ENCODE peak calls at places on chromosomes 4 and X, in eight cellular contexts. One of them, this sample, is unnamed.

GRCh38 chrX:13898084-13898483 is 81.2 kb upstream of the GPM6B start:
- DNase-seq in testis: peak; percentile 48
- DNase-seq in CD8-positive, alpha-beta T cell: no peak
- DNase-seq in M059J: peak; percentile 28
- DNase-seq in WERI-Rb-1: peak; percentile 34
- DNase-seq in putamen: peak; percentile 64
- DNase-seq in skeletal muscle cell: peak; percentile 65
- DNase-seq in CD8-positive, alpha-beta memory T cell: no peak
- DNase-seq in this sample: peak; percentile 26

GRCh38 chr4:81207793-81208192 is 7.2 kb downstream of the PRKG2 start:
- DNase-seq in testis: no peak
- DNase-seq in CD8-positive, alpha-beta T cell: no peak
- DNase-seq in M059J: peak; percentile 73
- DNase-seq in WERI-Rb-1: no peak
- DNase-seq in putamen: no peak
- DNase-seq in skeletal muscle cell: peak; percentile 64
- DNase-seq in CD8-positive, alpha-beta memory T cell: no peak
- DNase-seq in this sample: peak; percentile 5

GRCh38 chr4:2259036-2259540 is 2.8 kb downstream of the MXD4 start:
- DNase-seq in testis: peak; percentile 64
- DNase-seq in CD8-positive, alpha-beta T cell: no peak
- DNase-seq in M059J: no peak
- DNase-seq in WERI-Rb-1: no peak
- DNase-seq in putamen: no peak
- DNase-seq in skeletal muscle cell: no peak
- DNase-seq in CD8-positive, alpha-beta memory T cell: no peak
- DNase-seq in this sample: no peak

GRCh38 chr4:15755321-15755750 is 22.8 kb upstream of the CD38 start:
- DNase-seq in testis: no peak
- DNase-seq in CD8-positive, alpha-beta T cell: no peak
- DNase-seq in M059J: peak; percentile 91
- DNase-seq in WERI-Rb-1: no peak
- DNase-seq in putamen: no peak
- DNase-seq in skeletal muscle cell: no peak
- DNase-seq in CD8-positive, alpha-beta memory T cell: no peak
- DNase-seq in this sample: peak; percentile 6

GRCh38 chr4:106048250-106048931 is 153.1 kb downstream of the NPNT start:
- DNase-seq in testis: peak; percentile 20
- DNase-seq in CD8-positive, alpha-beta T cell: no peak
- DNase-seq in M059J: no peak
- DNase-seq in WERI-Rb-1: no peak
- DNase-seq in putamen: peak; percentile 3
- DNase-seq in skeletal muscle cell: no peak
- DNase-seq in CD8-positive, alpha-beta memory T cell: no peak
- DNase-seq in this sample: no peak

GRCh38 chr4:20532096-20532495 is 168.2 kb upstream of the PACRGL start:
- DNase-seq in testis: no peak
- DNase-seq in CD8-positive, alpha-beta T cell: no peak
- DNase-seq in M059J: peak; percentile 15
- DNase-seq in WERI-Rb-1: no peak
- DNase-seq in putamen: no peak
- DNase-seq in skeletal muscle cell: no peak
- DNase-seq in CD8-positive, alpha-beta memory T cell: no peak
- DNase-seq in this sample: no peak

GRCh38 chrX:48937065-48937907 is 18.5 kb upstream of the PIM2 start:
- DNase-seq in testis: peak; percentile 32
- DNase-seq in CD8-positive, alpha-beta T cell: peak; percentile 80
- DNase-seq in M059J: no peak
- DNase-seq in WERI-Rb-1: no peak
- DNase-seq in putamen: no peak
- DNase-seq in skeletal muscle cell: no peak
- DNase-seq in CD8-positive, alpha-beta memory T cell: peak; percentile 95
- DNase-seq in this sample: no peak

GRCh38 chrX:70464051-70464450 is 19.4 kb downstream of the DLG3 start:
- DNase-seq in testis: no peak
- DNase-seq in CD8-positive, alpha-beta T cell: no peak
- DNase-seq in M059J: no peak
- DNase-seq in WERI-Rb-1: no peak
- DNase-seq in putamen: no peak
- DNase-seq in skeletal muscle cell: no peak
- DNase-seq in CD8-positive, alpha-beta memory T cell: no peak
- DNase-seq in this sample: no peak

GRCh38 chr4:107380190-107380589 is 339.8 kb downstream of the PAPSS1 start:
- DNase-seq in testis: no peak
- DNase-seq in CD8-positive, alpha-beta T cell: no peak
- DNase-seq in M059J: peak; percentile 19
- DNase-seq in WERI-Rb-1: no peak
- DNase-seq in putamen: no peak
- DNase-seq in skeletal muscle cell: no peak
- DNase-seq in CD8-positive, alpha-beta memory T cell: no peak
- DNase-seq in this sample: no peak

GRCh38 chr4:121307441-121308327 is 73.1 kb downstream of the QRFPR start:
- DNase-seq in testis: peak; percentile 51
- DNase-seq in CD8-positive, alpha-beta T cell: peak; percentile 8
- DNase-seq in M059J: peak; percentile 54
- DNase-seq in WERI-Rb-1: peak; percentile 53
- DNase-seq in putamen: no peak
- DNase-seq in skeletal muscle cell: peak; percentile 19
- DNase-seq in CD8-positive, alpha-beta memory T cell: peak; percentile 33
- DNase-seq in this sample: peak; percentile 59

GRCh38 chr4:107862658-107863057 is 37.9 kb downstream of the SGMS2 start:
- DNase-seq in testis: no peak
- DNase-seq in CD8-positive, alpha-beta T cell: no peak
- DNase-seq in M059J: peak; percentile 97
- DNase-seq in WERI-Rb-1: no peak
- DNase-seq in putamen: no peak
- DNase-seq in skeletal muscle cell: no peak
- DNase-seq in CD8-positive, alpha-beta memory T cell: no peak
- DNase-seq in this sample: peak; percentile 99

GRCh38 chrX:68183612-68184214 is 249.6 kb downstream of the OPHN1 start:
- DNase-seq in testis: no peak
- DNase-seq in CD8-positive, alpha-beta T cell: no peak
- DNase-seq in M059J: peak; percentile 66
- DNase-seq in WERI-Rb-1: peak; percentile 8
- DNase-seq in putamen: no peak
- DNase-seq in skeletal muscle cell: no peak
- DNase-seq in CD8-positive, alpha-beta memory T cell: no peak
- DNase-seq in this sample: peak; percentile 44

GRCh38 chr4:30948653-30949052 is 228.5 kb downstream of the PCDH7 start:
- DNase-seq in testis: no peak
- DNase-seq in CD8-positive, alpha-beta T cell: no peak
- DNase-seq in M059J: peak; percentile 2
- DNase-seq in WERI-Rb-1: no peak
- DNase-seq in putamen: no peak
- DNase-seq in skeletal muscle cell: peak; percentile 41
- DNase-seq in CD8-positive, alpha-beta memory T cell: no peak
- DNase-seq in this sample: peak; percentile 2

GRCh38 chrX:106927700-106928099 is 7.5 kb downstream of the CLDN2 start:
- DNase-seq in testis: no peak
- DNase-seq in CD8-positive, alpha-beta T cell: no peak
- DNase-seq in M059J: no peak
- DNase-seq in WERI-Rb-1: no peak
- DNase-seq in putamen: no peak
- DNase-seq in skeletal muscle cell: no peak
- DNase-seq in CD8-positive, alpha-beta memory T cell: no peak
- DNase-seq in this sample: peak; percentile 43

GRCh38 chr4:73764513-73764912 is 24.1 kb downstream of the CXCL8 start:
- DNase-seq in testis: no peak
- DNase-seq in CD8-positive, alpha-beta T cell: no peak
- DNase-seq in M059J: peak; percentile 58
- DNase-seq in WERI-Rb-1: no peak
- DNase-seq in putamen: no peak
- DNase-seq in skeletal muscle cell: no peak
- DNase-seq in CD8-positive, alpha-beta memory T cell: no peak
- DNase-seq in this sample: peak; percentile 53

GRCh38 chr4:101806914-101807313 is 16.4 kb downstream of the BANK1 start:
- DNase-seq in testis: no peak
- DNase-seq in CD8-positive, alpha-beta T cell: no peak
- DNase-seq in M059J: no peak
- DNase-seq in WERI-Rb-1: no peak
- DNase-seq in putamen: no peak
- DNase-seq in skeletal muscle cell: no peak
- DNase-seq in CD8-positive, alpha-beta memory T cell: no peak
- DNase-seq in this sample: peak; percentile 73

GRCh38 chr4:828641-829271 is 2.8 kb upstream of the CPLX1 start:
- DNase-seq in testis: no peak
- DNase-seq in CD8-positive, alpha-beta T cell: no peak
- DNase-seq in M059J: peak; percentile 50
- DNase-seq in WERI-Rb-1: peak; percentile 79
- DNase-seq in putamen: no peak
- DNase-seq in skeletal muscle cell: no peak
- DNase-seq in CD8-positive, alpha-beta memory T cell: no peak
- DNase-seq in this sample: peak; percentile 18

GRCh38 chrX:134721766-134722532 is 63.7 kb upstream of the PLAC1 start:
- DNase-seq in testis: no peak
- DNase-seq in CD8-positive, alpha-beta T cell: no peak
- DNase-seq in M059J: peak; percentile 32
- DNase-seq in WERI-Rb-1: no peak
- DNase-seq in putamen: no peak
- DNase-seq in skeletal muscle cell: no peak
- DNase-seq in CD8-positive, alpha-beta memory T cell: no peak
- DNase-seq in this sample: no peak

GRCh38 chr4:85209161-85209560 is 242.7 kb upstream of the WDFY3 start:
- DNase-seq in testis: no peak
- DNase-seq in CD8-positive, alpha-beta T cell: no peak
- DNase-seq in M059J: peak; percentile 37
- DNase-seq in WERI-Rb-1: no peak
- DNase-seq in putamen: no peak
- DNase-seq in skeletal muscle cell: no peak
- DNase-seq in CD8-positive, alpha-beta memory T cell: no peak
- DNase-seq in this sample: peak; percentile 17

GRCh38 chr4:26763649-26764048 is 97.0 kb upstream of the STIM2 start:
- DNase-seq in testis: no peak
- DNase-seq in CD8-positive, alpha-beta T cell: no peak
- DNase-seq in M059J: no peak
- DNase-seq in WERI-Rb-1: no peak
- DNase-seq in putamen: no peak
- DNase-seq in skeletal muscle cell: no peak
- DNase-seq in CD8-positive, alpha-beta memory T cell: no peak
- DNase-seq in this sample: no peak

GRCh38 chr4:128163177-128164117 is 102.3 kb downstream of the LARP1B start:
- DNase-seq in testis: no peak
- DNase-seq in CD8-positive, alpha-beta T cell: no peak
- DNase-seq in M059J: peak; percentile 89
- DNase-seq in WERI-Rb-1: no peak
- DNase-seq in putamen: no peak
- DNase-seq in skeletal muscle cell: peak; percentile 4
- DNase-seq in CD8-positive, alpha-beta memory T cell: no peak
- DNase-seq in this sample: peak; percentile 73

GRCh38 chr4:117481742-117482141 is 396.4 kb upstream of the TRAM1L1 start:
- DNase-seq in testis: no peak
- DNase-seq in CD8-positive, alpha-beta T cell: no peak
- DNase-seq in M059J: peak; percentile 32
- DNase-seq in WERI-Rb-1: no peak
- DNase-seq in putamen: no peak
- DNase-seq in skeletal muscle cell: no peak
- DNase-seq in CD8-positive, alpha-beta memory T cell: no peak
- DNase-seq in this sample: peak; percentile 69

GRCh38 chr4:517061-517805 is 18.2 kb downstream of the PIGG start:
- DNase-seq in testis: no peak
- DNase-seq in CD8-positive, alpha-beta T cell: no peak
- DNase-seq in M059J: no peak
- DNase-seq in WERI-Rb-1: no peak
- DNase-seq in putamen: no peak
- DNase-seq in skeletal muscle cell: no peak
- DNase-seq in CD8-positive, alpha-beta memory T cell: no peak
- DNase-seq in this sample: no peak

GRCh38 chr4:123674752-123675151 is 278.2 kb downstream of the SPRY1 start:
- DNase-seq in testis: no peak
- DNase-seq in CD8-positive, alpha-beta T cell: no peak
- DNase-seq in M059J: no peak
- DNase-seq in WERI-Rb-1: no peak
- DNase-seq in putamen: no peak
- DNase-seq in skeletal muscle cell: no peak
- DNase-seq in CD8-positive, alpha-beta memory T cell: no peak
- DNase-seq in this sample: no peak

GRCh38 chr4:169184236-169184635 is 86.5 kb downstream of the SH3RF1 start:
- DNase-seq in testis: no peak
- DNase-seq in CD8-positive, alpha-beta T cell: no peak
- DNase-seq in M059J: no peak
- DNase-seq in WERI-Rb-1: no peak
- DNase-seq in putamen: no peak
- DNase-seq in skeletal muscle cell: no peak
- DNase-seq in CD8-positive, alpha-beta memory T cell: no peak
- DNase-seq in this sample: no peak

GRCh38 chrX:13937370-13938052 is 92.2 kb downstream of the GEMIN8 start:
- DNase-seq in testis: no peak
- DNase-seq in CD8-positive, alpha-beta T cell: no peak
- DNase-seq in M059J: peak; percentile 51
- DNase-seq in WERI-Rb-1: no peak
- DNase-seq in putamen: peak; percentile 45
- DNase-seq in skeletal muscle cell: peak; percentile 25
- DNase-seq in CD8-positive, alpha-beta memory T cell: no peak
- DNase-seq in this sample: peak; percentile 9

This sample was measured in kidney tubule cell.